ENCODE peak calls at places on chromosomes 1 and 21, in eight cellular contexts. One of them, this sample, is unnamed.
A peak's percentile ranks its signal among the peaks of the same experiment; 100 is the strongest.

GRCh38 chr1:35808376-35809155 is 750 bp downstream of the AGO4 start:
- DNase-seq in colonic mucosa: peak; percentile 38
- DNase-seq in endothelial cell of umbilical vein: peak; percentile 54
- DNase-seq in CD8-positive, alpha-beta T cell: no peak
- DNase-seq in uterus: peak; percentile 22
- DNase-seq in sigmoid colon: peak; percentile 64
- DNase-seq in right atrium auricular region: no peak
- DNase-seq in brain microvascular endothelial cell: peak; percentile 16
- DNase-seq in this sample: peak; percentile 50

GRCh38 chr1:51636765-51637522 is 20.1 kb downstream of the OSBPL9 start:
- DNase-seq in right atrium auricular region: peak; percentile 83
- DNase-seq in colonic mucosa: peak; percentile 27
- DNase-seq in brain microvascular endothelial cell: peak; percentile 95
- DNase-seq in CD8-positive, alpha-beta T cell: no peak
- DNase-seq in uterus: peak; percentile 84
- DNase-seq in endothelial cell of umbilical vein: peak; percentile 64
- DNase-seq in sigmoid colon: peak; percentile 70
- DNase-seq in this sample: peak; percentile 67

GRCh38 chr1:31802190-31803150 is 13.4 kb downstream of the SPOCD1 start:
- DNase-seq in CD8-positive, alpha-beta T cell: no peak
- DNase-seq in brain microvascular endothelial cell: no peak
- DNase-seq in sigmoid colon: no peak
- DNase-seq in colonic mucosa: no peak
- DNase-seq in right atrium auricular region: peak; percentile 32
- DNase-seq in uterus: no peak
- DNase-seq in endothelial cell of umbilical vein: peak; percentile 73
- DNase-seq in this sample: no peak

GRCh38 chr1:15407579-15407978 is 2.1 kb upstream of the EFHD2 start:
- DNase-seq in sigmoid colon: no peak
- DNase-seq in uterus: no peak
- DNase-seq in right atrium auricular region: no peak
- DNase-seq in colonic mucosa: no peak
- DNase-seq in CD8-positive, alpha-beta T cell: no peak
- DNase-seq in endothelial cell of umbilical vein: no peak
- DNase-seq in brain microvascular endothelial cell: no peak
- DNase-seq in this sample: no peak

GRCh38 chr1:74733616-74734484 is 898 bp downstream of the TYW3 start:
- DNase-seq in colonic mucosa: peak; percentile 60
- DNase-seq in CD8-positive, alpha-beta T cell: no peak
- DNase-seq in brain microvascular endothelial cell: peak; percentile 82
- DNase-seq in sigmoid colon: no peak
- DNase-seq in right atrium auricular region: no peak
- DNase-seq in endothelial cell of umbilical vein: peak; percentile 88
- DNase-seq in uterus: no peak
- DNase-seq in this sample: peak; percentile 81

GRCh38 chr21:32702702-32703101 is 25.1 kb downstream of the SYNJ1 start:
- DNase-seq in sigmoid colon: no peak
- DNase-seq in right atrium auricular region: no peak
- DNase-seq in colonic mucosa: no peak
- DNase-seq in uterus: no peak
- DNase-seq in brain microvascular endothelial cell: peak; percentile 39
- DNase-seq in CD8-positive, alpha-beta T cell: no peak
- DNase-seq in endothelial cell of umbilical vein: peak; percentile 54
- DNase-seq in this sample: peak; percentile 63

GRCh38 chr1:168390261-168390660 is 109.6 kb downstream of the TBX19 start:
- DNase-seq in CD8-positive, alpha-beta T cell: no peak
- DNase-seq in brain microvascular endothelial cell: no peak
- DNase-seq in uterus: no peak
- DNase-seq in right atrium auricular region: no peak
- DNase-seq in sigmoid colon: no peak
- DNase-seq in colonic mucosa: no peak
- DNase-seq in endothelial cell of umbilical vein: no peak
- DNase-seq in this sample: no peak

GRCh38 chr1:170668301-170668789 is 4.4 kb downstream of the PRRX1 start:
- DNase-seq in right atrium auricular region: no peak
- DNase-seq in CD8-positive, alpha-beta T cell: no peak
- DNase-seq in sigmoid colon: no peak
- DNase-seq in uterus: no peak
- DNase-seq in endothelial cell of umbilical vein: no peak
- DNase-seq in colonic mucosa: no peak
- DNase-seq in brain microvascular endothelial cell: peak; percentile 22
- DNase-seq in this sample: no peak

GRCh38 chr1:2529776-2530500 is at the start of gene HES5:
- DNase-seq in uterus: no peak
- DNase-seq in colonic mucosa: peak; percentile 66
- DNase-seq in CD8-positive, alpha-beta T cell: no peak
- DNase-seq in sigmoid colon: no peak
- DNase-seq in brain microvascular endothelial cell: no peak
- DNase-seq in right atrium auricular region: no peak
- DNase-seq in endothelial cell of umbilical vein: no peak
- DNase-seq in this sample: peak; percentile 70

GRCh38 chr1:160779662-160780397 is 16.1 kb upstream of the LY9 start:
- DNase-seq in uterus: no peak
- DNase-seq in sigmoid colon: no peak
- DNase-seq in colonic mucosa: peak; percentile 38
- DNase-seq in endothelial cell of umbilical vein: no peak
- DNase-seq in right atrium auricular region: no peak
- DNase-seq in CD8-positive, alpha-beta T cell: no peak
- DNase-seq in brain microvascular endothelial cell: no peak
- DNase-seq in this sample: peak; percentile 7

GRCh38 chr1:24443241-24443656 is 27.6 kb downstream of the NIPAL3 start:
- DNase-seq in uterus: no peak
- DNase-seq in sigmoid colon: no peak
- DNase-seq in endothelial cell of umbilical vein: no peak
- DNase-seq in brain microvascular endothelial cell: no peak
- DNase-seq in CD8-positive, alpha-beta T cell: no peak
- DNase-seq in colonic mucosa: no peak
- DNase-seq in right atrium auricular region: no peak
- DNase-seq in this sample: peak; percentile 56

GRCh38 chr1:236155841-236156503 is 13.6 kb downstream of the GPR137B start:
- DNase-seq in colonic mucosa: no peak
- DNase-seq in uterus: no peak
- DNase-seq in brain microvascular endothelial cell: no peak
- DNase-seq in sigmoid colon: no peak
- DNase-seq in endothelial cell of umbilical vein: no peak
- DNase-seq in right atrium auricular region: no peak
- DNase-seq in CD8-positive, alpha-beta T cell: no peak
- DNase-seq in this sample: no peak

GRCh38 chr1:182688436-182688835 is 4.0 kb upstream of the RGS8 start:
- DNase-seq in sigmoid colon: no peak
- DNase-seq in uterus: no peak
- DNase-seq in CD8-positive, alpha-beta T cell: no peak
- DNase-seq in endothelial cell of umbilical vein: no peak
- DNase-seq in colonic mucosa: no peak
- DNase-seq in brain microvascular endothelial cell: no peak
- DNase-seq in right atrium auricular region: no peak
- DNase-seq in this sample: no peak

GRCh38 chr1:47948126-47948525 is 49.1 kb downstream of the TRABD2B start:
- DNase-seq in colonic mucosa: peak; percentile 49
- DNase-seq in sigmoid colon: no peak
- DNase-seq in brain microvascular endothelial cell: no peak
- DNase-seq in right atrium auricular region: no peak
- DNase-seq in endothelial cell of umbilical vein: no peak
- DNase-seq in CD8-positive, alpha-beta T cell: no peak
- DNase-seq in uterus: no peak
- DNase-seq in this sample: peak; percentile 36

GRCh38 chr1:230458509-230458908 is 32.4 kb upstream of the PGBD5 start:
- DNase-seq in colonic mucosa: no peak
- DNase-seq in uterus: no peak
- DNase-seq in brain microvascular endothelial cell: no peak
- DNase-seq in right atrium auricular region: no peak
- DNase-seq in sigmoid colon: no peak
- DNase-seq in CD8-positive, alpha-beta T cell: no peak
- DNase-seq in endothelial cell of umbilical vein: no peak
- DNase-seq in this sample: peak; percentile 60

GRCh38 chr1:185741551-185741950 is 7.4 kb downstream of the HMCN1 start:
- DNase-seq in CD8-positive, alpha-beta T cell: no peak
- DNase-seq in right atrium auricular region: no peak
- DNase-seq in colonic mucosa: no peak
- DNase-seq in endothelial cell of umbilical vein: no peak
- DNase-seq in uterus: no peak
- DNase-seq in sigmoid colon: no peak
- DNase-seq in brain microvascular endothelial cell: no peak
- DNase-seq in this sample: peak; percentile 55

GRCh38 chr1:25447547-25447946 is 16.9 kb downstream of the MACO1 start:
- DNase-seq in sigmoid colon: no peak
- DNase-seq in CD8-positive, alpha-beta T cell: no peak
- DNase-seq in endothelial cell of umbilical vein: no peak
- DNase-seq in colonic mucosa: no peak
- DNase-seq in uterus: no peak
- DNase-seq in brain microvascular endothelial cell: no peak
- DNase-seq in right atrium auricular region: no peak
- DNase-seq in this sample: no peak

GRCh38 chr1:4654764-4655673 is 610 bp downstream of the AJAP1 start:
- DNase-seq in sigmoid colon: no peak
- DNase-seq in CD8-positive, alpha-beta T cell: no peak
- DNase-seq in endothelial cell of umbilical vein: no peak
- DNase-seq in colonic mucosa: no peak
- DNase-seq in right atrium auricular region: no peak
- DNase-seq in uterus: no peak
- DNase-seq in brain microvascular endothelial cell: no peak
- DNase-seq in this sample: peak; percentile 36

GRCh38 chr21:46005081-46005480 is 23.5 kb downstream of the COL6A1 start:
- DNase-seq in sigmoid colon: peak; percentile 69
- DNase-seq in brain microvascular endothelial cell: no peak
- DNase-seq in CD8-positive, alpha-beta T cell: no peak
- DNase-seq in colonic mucosa: peak; percentile 15
- DNase-seq in right atrium auricular region: no peak
- DNase-seq in uterus: peak; percentile 20
- DNase-seq in endothelial cell of umbilical vein: no peak
- DNase-seq in this sample: no peak

DNA sequence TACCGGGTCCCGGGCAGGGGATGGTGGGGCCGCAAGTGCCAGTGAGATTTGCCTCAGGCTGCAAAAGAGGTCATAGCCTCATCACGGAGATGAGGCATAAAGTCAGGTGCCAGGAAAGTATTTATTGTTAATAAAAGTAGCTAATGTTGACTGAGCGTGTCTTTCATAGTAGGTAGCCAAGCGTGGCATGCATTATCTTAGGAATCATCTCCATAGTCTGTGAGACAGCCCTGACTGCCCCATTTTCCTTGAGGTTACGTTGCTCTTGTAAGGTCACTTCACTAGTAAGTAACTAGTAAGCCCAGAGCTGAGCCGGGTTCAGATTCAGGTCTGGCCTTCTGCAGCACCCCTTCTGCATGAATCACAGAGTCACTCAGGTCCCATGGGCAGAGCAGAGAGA is 174.2 kb downstream of the CAMTA1 start:
- DNase-seq in sigmoid colon: no peak
- DNase-seq in brain microvascular endothelial cell: no peak
- DNase-seq in uterus: no peak
- DNase-seq in colonic mucosa: no peak
- DNase-seq in endothelial cell of umbilical vein: no peak
- DNase-seq in CD8-positive, alpha-beta T cell: no peak
- DNase-seq in right atrium auricular region: no peak
- DNase-seq in this sample: no peak
- H3K27me3 ChIP-seq in sigmoid colon: peaks cover 47% of the 10 kb centered on the region
- H3K27me3 ChIP-seq in brain microvascular endothelial cell: peaks cover 9% of the 10 kb centered on the region
- H3K27me3 ChIP-seq in uterus: no peaks in the 10 kb centered on the region
- H3K27me3 ChIP-seq in colonic mucosa: no peaks in the 10 kb centered on the region
- H3K27me3 ChIP-seq in endothelial cell of umbilical vein: no peaks in the 10 kb centered on the region
- H3K27me3 ChIP-seq in CD8-positive, alpha-beta T cell: no peaks in the 10 kb centered on the region
- H3K27me3 ChIP-seq in right atrium auricular region: no peaks in the 10 kb centered on the region
- H3K27me3 ChIP-seq in this sample: no peaks in the 10 kb centered on the region

GRCh38 chr21:25297117-25297516 is 310.2 kb downstream of the MRPL39 start:
- DNase-seq in endothelial cell of umbilical vein: no peak
- DNase-seq in uterus: no peak
- DNase-seq in right atrium auricular region: no peak
- DNase-seq in sigmoid colon: no peak
- DNase-seq in colonic mucosa: no peak
- DNase-seq in CD8-positive, alpha-beta T cell: no peak
- DNase-seq in brain microvascular endothelial cell: no peak
- DNase-seq in this sample: no peak

GRCh38 chr21:25296239-25296638 is 311.0 kb downstream of the MRPL39 start:
- DNase-seq in endothelial cell of umbilical vein: no peak
- DNase-seq in sigmoid colon: no peak
- DNase-seq in brain microvascular endothelial cell: no peak
- DNase-seq in colonic mucosa: no peak
- DNase-seq in CD8-positive, alpha-beta T cell: no peak
- DNase-seq in uterus: no peak
- DNase-seq in right atrium auricular region: no peak
- DNase-seq in this sample: no peak

GRCh38 chr21:25300632-25301031 is 306.6 kb downstream of the MRPL39 start:
- DNase-seq in brain microvascular endothelial cell: no peak
- DNase-seq in endothelial cell of umbilical vein: no peak
- DNase-seq in colonic mucosa: no peak
- DNase-seq in uterus: no peak
- DNase-seq in right atrium auricular region: no peak
- DNase-seq in sigmoid colon: no peak
- DNase-seq in CD8-positive, alpha-beta T cell: no peak
- DNase-seq in this sample: no peak

GRCh38 chr21:25298512-25299491 is 308.5 kb downstream of the MRPL39 start:
- DNase-seq in endothelial cell of umbilical vein: no peak
- DNase-seq in brain microvascular endothelial cell: no peak
- DNase-seq in sigmoid colon: no peak
- DNase-seq in uterus: no peak
- DNase-seq in CD8-positive, alpha-beta T cell: no peak
- DNase-seq in colonic mucosa: no peak
- DNase-seq in right atrium auricular region: no peak
- DNase-seq in this sample: no peak
- H3K27ac ChIP-seq in endothelial cell of umbilical vein: no peak overlapping the region
- H3K27ac ChIP-seq in brain microvascular endothelial cell: no peak overlapping the region
- H3K27ac ChIP-seq in sigmoid colon: no peak overlapping the region
- H3K27ac ChIP-seq in uterus: no peak overlapping the region
- H3K27ac ChIP-seq in CD8-positive, alpha-beta T cell: no peak overlapping the region
- H3K27ac ChIP-seq in colonic mucosa: no peak overlapping the region
- H3K27ac ChIP-seq in right atrium auricular region: no peak overlapping the region
- H3K27ac ChIP-seq in this sample: no peak overlapping the region

DNA sequence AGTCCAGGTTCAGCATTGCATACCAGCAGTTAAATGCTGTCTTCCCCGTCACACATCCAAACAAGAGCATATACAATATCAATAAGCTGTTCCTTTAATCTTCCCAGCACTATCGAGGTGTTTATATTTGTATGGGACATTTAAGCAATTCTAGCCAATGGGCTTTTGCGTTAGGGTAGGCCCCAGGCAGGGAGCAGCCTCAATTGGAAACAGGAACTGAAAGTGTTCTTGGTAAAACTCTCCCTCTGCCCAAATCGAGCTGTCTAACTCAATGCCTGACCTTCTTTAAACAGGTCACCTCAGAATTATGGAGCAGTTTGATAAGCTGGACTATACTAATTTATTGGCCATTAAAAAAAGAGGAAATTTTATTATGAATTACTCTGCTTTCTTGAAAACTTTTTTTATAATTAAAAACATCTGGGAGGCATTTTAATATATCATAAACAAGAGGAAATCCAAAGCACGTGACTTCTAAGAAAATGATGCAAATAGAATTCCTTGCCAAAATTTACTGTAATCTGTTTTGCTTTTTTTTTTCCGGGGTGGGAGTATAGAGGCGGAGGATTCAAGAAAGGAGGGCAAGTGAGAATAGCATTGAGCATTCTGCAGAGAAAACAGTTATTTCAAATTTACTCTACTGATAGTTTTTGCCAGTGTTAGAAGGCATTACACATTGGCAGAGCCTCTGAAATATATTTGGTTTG is 498.1 kb downstream of the LMO4 start:
- DNase-seq in endothelial cell of umbilical vein: peak; percentile 32
- DNase-seq in brain microvascular endothelial cell: peak; percentile 52
- DNase-seq in CD8-positive, alpha-beta T cell: no peak
- DNase-seq in colonic mucosa: peak; percentile 26
- DNase-seq in right atrium auricular region: no peak
- DNase-seq in sigmoid colon: peak; percentile 67
- DNase-seq in uterus: peak; percentile 35
- DNase-seq in this sample: no peak
- TF ChIP-seq CTCF in endothelial cell of umbilical vein: no peak
- TF ChIP-seq CTCF in brain microvascular endothelial cell: no peak
- TF ChIP-seq CTCF in CD8-positive, alpha-beta T cell: no peak
- TF ChIP-seq CTCF in colonic mucosa: no peak
- TF ChIP-seq CTCF in right atrium auricular region: no peak
- TF ChIP-seq CTCF in sigmoid colon: no peak
- TF ChIP-seq CTCF in uterus: no peak
- TF ChIP-seq CTCF in this sample: no peak

GRCh38 chr1:18716112-18716784 is 85.6 kb downstream of the PAX7 start:
- DNase-seq in brain microvascular endothelial cell: no peak
- DNase-seq in CD8-positive, alpha-beta T cell: no peak
- DNase-seq in right atrium auricular region: no peak
- DNase-seq in uterus: no peak
- DNase-seq in colonic mucosa: no peak
- DNase-seq in sigmoid colon: no peak
- DNase-seq in endothelial cell of umbilical vein: no peak
- DNase-seq in this sample: no peak
- H3K27me3 ChIP-seq in brain microvascular endothelial cell: peaks cover 31% of the 10 kb centered on the region
- H3K27me3 ChIP-seq in CD8-positive, alpha-beta T cell: peaks cover 9% of the 10 kb centered on the region
- H3K27me3 ChIP-seq in right atrium auricular region: no peaks in the 10 kb centered on the region
- H3K27me3 ChIP-seq in uterus: peaks cover 4% of the 10 kb centered on the region
- H3K27me3 ChIP-seq in colonic mucosa: peaks cover 28% of the 10 kb centered on the region
- H3K27me3 ChIP-seq in sigmoid colon: peaks cover 82% of the 10 kb centered on the region
- H3K27me3 ChIP-seq in endothelial cell of umbilical vein: peaks cover 18% of the 10 kb centered on the region
- H3K27me3 ChIP-seq in this sample: peaks cover 45% of the 10 kb centered on the region

This sample was measured in cardiac muscle cell.